ENCODE peak calls at places on chromosomes 1 and 21, in seven cellular contexts. S, D, C, P, R, B and I are unnamed samples.
A peak's percentile ranks its signal among the peaks of the same experiment; 100 is the strongest.

GRCh38 chr1:179748772-179749171 is 5.7 kb downstream of the FAM163A start:
- DNase-seq in S (no peak), D (no peak), C (no peak), P (no peak), R (no peak), B (no peak), I (no peak)

GRCh38 chr1:209229494-209230059 is 353.9 kb upstream of the CAMK1G start:
- DNase-seq in S (no peak), D (no peak), C (no peak), P (no peak), R (no peak), B (no peak), I (no peak)

GRCh38 chr1:83860506-83861221 is 138.3 kb downstream of the TTLL7 start:
- DNase-seq in S (peak; percentile 42), D (peak; percentile 8), C (peak; percentile 78), P (peak; percentile 66), R (no peak), B (peak; percentile 56), I (peak; percentile 74)

GRCh38 chr1:201316556-201316955 is 33.2 kb downstream of the PKP1 start:
- DNase-seq in S (no peak), D (no peak), C (no peak), P (no peak), R (no peak), B (no peak), I (no peak)

GRCh38 chr1:44038876-44039657 is 7.8 kb upstream of the SLC6A9 start:
- DNase-seq in S (no peak), D (no peak), C (no peak), P (no peak), R (no peak), B (no peak), I (no peak)

GRCh38 chr1:167502719-167503452 is 15.4 kb downstream of the CD247 start:
- DNase-seq in S (no peak), D (no peak), C (no peak), P (no peak), R (no peak), B (no peak), I (no peak)

GRCh38 chr21:25420831-25421230 is 186.4 kb downstream of the MRPL39 start:
- DNase-seq in S (no peak), D (no peak), C (no peak), P (no peak), R (no peak), B (no peak), I (no peak)

GRCh38 chr1:116019653-116020253 is 43.4 kb downstream of the SLC22A15 start:
- DNase-seq in S (no peak), D (no peak), C (no peak), P (no peak), R (no peak), B (no peak), I (no peak)

GRCh38 chr1:186492531-186493291 is 31.8 kb upstream of the PDC start:
- DNase-seq in S (no peak), D (no peak), C (no peak), P (no peak), R (no peak), B (no peak), I (no peak)

GRCh38 chr1:11982010-11982392 is 1.8 kb downstream of the MFN2 start:
- DNase-seq in S (peak; percentile 43), D (no peak), C (no peak), P (no peak), R (no peak), B (no peak), I (no peak)

GRCh38 chr1:212413902-212414327 is 771 bp downstream of the PACC1 start:
- DNase-seq in S (no peak), D (no peak), C (no peak), P (peak; percentile 6), R (no peak), B (no peak), I (no peak)

GRCh38 chr1:158037876-158038359 is 44.5 kb downstream of the KIRREL1 start:
- DNase-seq in S (no peak), D (no peak), C (no peak), P (no peak), R (peak; percentile 39), B (no peak), I (no peak)

GRCh38 chr1:21149430-21149861 is 27.3 kb downstream of the EIF4G3 start:
- DNase-seq in S (no peak), D (no peak), C (no peak), P (no peak), R (no peak), B (no peak), I (no peak)

GRCh38 chr1:235056937-235057336 is 71.7 kb downstream of the TOMM20 start:
- DNase-seq in S (no peak), D (no peak), C (no peak), P (no peak), R (no peak), B (no peak), I (no peak)

GRCh38 chr21:14977814-14978213 is 87.0 kb downstream of the NRIP1 start:
- DNase-seq in S (no peak), D (no peak), C (no peak), P (no peak), R (no peak), B (no peak), I (no peak)

GRCh38 chr21:36807421-36808004 is 108.6 kb downstream of the SIM2 start:
- DNase-seq in S (no peak), D (no peak), C (no peak), P (no peak), R (no peak), B (no peak), I (no peak)

GRCh38 chr1:236795757-236796719 is 946 bp downstream of the MTR start:
- DNase-seq in S (peak; percentile 46), D (no peak), C (no peak), P (peak; percentile 80), R (no peak), B (no peak), I (no peak)

GRCh38 chr1:231124746-231125145 is 37.1 kb upstream of the TRIM67 start:
- DNase-seq in S (no peak), D (no peak), C (no peak), P (no peak), R (no peak), B (no peak), I (no peak)

GRCh38 chr1:203536981-203537455 is 43.1 kb downstream of the OPTC start:
- DNase-seq in S (peak; percentile 62), D (no peak), C (no peak), P (no peak), R (no peak), B (no peak), I (no peak)

GRCh38 chr1:53454019-53454418 is 5.2 kb upstream of the DMRTB1 start:
- DNase-seq in S (peak; percentile 37), D (no peak), C (no peak), P (no peak), R (no peak), B (no peak), I (no peak)

GRCh38 chr1:29515188-29515955 is 279.1 kb downstream of the PTPRU start:
- DNase-seq in S (no peak), D (no peak), C (no peak), P (no peak), R (no peak), B (no peak), I (no peak)

GRCh38 chr1:101000141-101000867 is 25.3 kb downstream of the DPH5 start:
- DNase-seq in S (no peak), D (no peak), C (no peak), P (no peak), R (no peak), B (no peak), I (no peak)

GRCh38 chr1:17194133-17194475 is 10.8 kb upstream of the PADI1 start:
- DNase-seq in S (no peak), D (no peak), C (peak; percentile 36), P (no peak), R (no peak), B (no peak), I (no peak)

GRCh38 chr1:54884768-54885167 is 2.2 kb downstream of the DHCR24 start:
- DNase-seq in S (no peak), D (no peak), C (no peak), P (no peak), R (no peak), B (no peak), I (no peak)

GRCh38 chr21:32333953-32334673 is 35.5 kb downstream of the MRAP start:
- DNase-seq in S (no peak), D (no peak), C (no peak), P (no peak), R (no peak), B (no peak), I (no peak)

GRCh38 chr1:216600730-216601426 is 122.4 kb downstream of the ESRRG start:
- DNase-seq in S (no peak), D (no peak), C (peak; percentile 74), P (no peak), R (peak; percentile 46), B (no peak), I (peak; percentile 48)

GRCh38 chr1:68321084-68321685 is 88.9 kb upstream of the WLS start:
- DNase-seq in S (no peak), D (no peak), C (no peak), P (no peak), R (peak; percentile 42), B (no peak), I (no peak)

GRCh38 chr1:178650950-178651461 is 74.0 kb upstream of the RALGPS2 start:
- DNase-seq in S (no peak), D (no peak), C (no peak), P (no peak), R (no peak), B (no peak), I (no peak)

GRCh38 chr1:98981917-98982513 is 22.6 kb downstream of the PLPPR5 start:
- DNase-seq in S (no peak), D (no peak), C (no peak), P (no peak), R (no peak), B (no peak), I (no peak)

GRCh38 chr1:31739281-31739853 is 24.8 kb downstream of the ADGRB2 start:
- DNase-seq in S (peak; percentile 68), D (no peak), C (no peak), P (peak; percentile 20), R (no peak), B (no peak), I (peak; percentile 43)

GRCh38 chr1:180271640-180272255 is 41.7 kb downstream of the LHX4 start:
- DNase-seq in S (no peak), D (no peak), C (no peak), P (no peak), R (no peak), B (no peak), I (no peak)

GRCh38 chr1:178621822-178622221 is 103.2 kb upstream of the RALGPS2 start:
- DNase-seq in S (no peak), D (no peak), C (no peak), P (no peak), R (no peak), B (no peak), I (no peak)

GRCh38 chr1:234772345-234773147 is 162.6 kb upstream of the IRF2BP2 start:
- DNase-seq in S (peak; percentile 99), D (peak; percentile 71), C (no peak), P (peak; percentile 89), R (peak; percentile 92), B (peak; percentile 74), I (peak; percentile 84)

GRCh38 chr21:43341349-43342163 is 85.4 kb downstream of the SIK1 start:
- DNase-seq in S (no peak), D (no peak), C (no peak), P (no peak), R (no peak), B (no peak), I (no peak)

GRCh38 chr1:14435368-14436023 is 163.0 kb upstream of the KAZN start:
- DNase-seq in S (no peak), D (no peak), C (no peak), P (no peak), R (no peak), B (no peak), I (no peak)

GRCh38 chr1:3249236-3249845 is 180.3 kb downstream of the PRDM16 start:
- DNase-seq in S (no peak), D (no peak), C (no peak), P (no peak), R (no peak), B (no peak), I (no peak)

GRCh38 chr1:229664133-229664689 is 38.2 kb downstream of the URB2 start:
- DNase-seq in S (no peak), D (peak; percentile 25), C (no peak), P (peak; percentile 59), R (no peak), B (peak; percentile 40), I (peak; percentile 45)